ENCODE peak calls at places on chromosomes 11 and 22, in six cellular contexts. F is gastrocnemius medialis, J is tibial artery, D is heart right ventricle, V is OCI-LY7, I is left ventricle myocardium inferior. B is an unnamed sample.

GRCh38 chr22:46054091-46054877 is 77.3 kb upstream of the WNT7B start:
- DNase-seq in D (peak), V (peak), F (peak), I (peak), J (peak), B (peak)

GRCh38 chr11:123100378-123101085 is 38.6 kb upstream of the HSPA8 start:
- DNase-seq in D (no peak), F (no peak), J (no peak), V (no peak), I (no peak), B (peak)

GRCh38 chr22:33789690-33790253 is 130.5 kb downstream of the LARGE1 start:
- DNase-seq in V (no peak), I (no peak), D (no peak), F (no peak), J (no peak), B (no peak)

GRCh38 chr22:39277135-39277607 is 32.4 kb upstream of the PDGFB start:
- DNase-seq in J (no peak), F (peak), V (no peak), I (no peak), D (no peak), B (no peak)

GRCh38 chr11:116955548-116955947 is 118.1 kb upstream of the APOA1 start:
- DNase-seq in D (no peak), J (no peak), I (no peak), F (no peak), V (peak), B (no peak)

GRCh38 chr22:46000081-46001027 is 23.4 kb upstream of the WNT7B start:
- DNase-seq in I (peak), D (no peak), F (no peak), J (no peak), V (no peak), B (no peak)

GRCh38 chr11:117697319-117697718 is 99.7 kb downstream of the DSCAML1 start:
- DNase-seq in J (no peak), D (no peak), F (no peak), V (no peak), I (no peak), B (no peak)

GRCh38 chr22:32695451-32695891 is 106.0 kb upstream of the TIMP3 start:
- DNase-seq in V (no peak), I (no peak), D (no peak), J (no peak), F (no peak), B (no peak)

GRCh38 chr11:58963551-58964075 is 24.3 kb downstream of the GLYATL1 start:
- DNase-seq in V (no peak), J (no peak), D (no peak), F (no peak), I (no peak), B (peak)
- H3K4me3 ChIP-seq in V (no peak), J (no peak), D (no peak), F (no peak), I (peak), B (peak)

GRCh38 chr22:29190915-29191314 is 14.8 kb upstream of the EMID1 start:
- DNase-seq in F (no peak), J (no peak), D (no peak), I (no peak), V (no peak), B (no peak)

GRCh38 chr22:29195964-29196666 is 9.6 kb upstream of the EMID1 start:
- DNase-seq in J (no peak), F (no peak), D (no peak), I (no peak), V (no peak), B (no peak)

GRCh38 chr22:29197096-29197495 is 8.6 kb upstream of the EMID1 start:
- DNase-seq in F (no peak), J (no peak), V (no peak), D (no peak), I (no peak), B (no peak)

GRCh38 chr22:29195118-29195963 is 10.4 kb upstream of the EMID1 start:
- DNase-seq in I (no peak), V (no peak), D (no peak), J (no peak), F (no peak), B (no peak)

GRCh38 chr22:29194269-29194668 is 11.4 kb upstream of the EMID1 start:
- DNase-seq in J (no peak), F (no peak), V (no peak), D (no peak), I (no peak), B (no peak)
- TF ChIP-seq CTCF in J (no peak), F (no peak), V (peak), D (no peak), I (no peak), B (no peak)

DNA sequence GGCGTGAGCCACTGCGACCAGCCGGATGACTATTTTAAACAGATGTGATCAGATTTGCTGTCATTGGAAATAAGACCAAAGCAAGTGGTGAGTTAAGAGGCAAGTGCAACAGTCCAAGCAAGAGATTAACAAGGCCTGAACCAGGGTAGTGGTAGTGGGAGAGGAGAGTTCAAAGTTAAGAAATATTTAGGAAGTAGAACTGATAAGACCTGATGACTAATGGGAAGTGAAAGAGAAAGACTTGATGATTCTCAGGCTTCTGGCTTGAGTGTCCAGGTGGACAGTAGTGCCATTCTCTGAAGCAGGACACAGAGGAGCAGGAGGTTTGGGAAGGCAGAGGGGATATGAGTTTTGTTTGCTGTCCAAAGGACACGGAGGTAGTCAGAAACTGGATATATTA is 7.2 kb downstream of the NDUFC2 start:
- DNase-seq in F (no peak), D (no peak), I (no peak), V (no peak), J (no peak), B (no peak)
- H3K27ac ChIP-seq in F (no peak), D (no peak), I (no peak), V (no peak), J (no peak), B (no peak)

GRCh38 chr11:46122955-46123354 is 1.7 kb upstream of the PHF21A start:
- DNase-seq in J (no peak), V (no peak), I (no peak), D (no peak), F (no peak), B (no peak)
- H3K4me3 ChIP-seq in J (no peak), V (peak), I (peak), D (peak), F (no peak), B (no peak)

DNA sequence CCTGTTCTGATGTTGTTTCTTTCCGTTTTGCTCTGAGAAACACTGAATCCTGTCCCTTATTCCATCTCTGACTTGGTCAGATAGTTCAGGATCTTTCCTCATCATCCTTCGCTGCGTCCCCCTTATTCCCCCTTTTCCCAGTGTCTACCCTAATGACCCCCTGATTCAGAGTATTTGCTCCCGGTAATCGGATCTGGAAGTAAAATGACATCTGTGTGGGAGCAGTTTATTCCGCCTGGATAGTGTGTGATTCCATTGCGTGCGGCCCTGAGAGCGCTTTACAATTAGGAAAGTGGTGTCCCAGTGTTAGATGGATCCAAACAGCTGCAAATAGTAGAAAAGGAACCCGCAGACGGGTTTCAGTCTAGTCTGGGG is 606 bp downstream of the DRG1 start:
- DNase-seq in I (no peak), J (no peak), D (no peak), F (no peak), V (no peak), B (no peak)
- TF ChIP-seq CTCF in I (no peak), J (no peak), D (no peak), F (no peak), V (no peak), B (no peak)

DNA sequence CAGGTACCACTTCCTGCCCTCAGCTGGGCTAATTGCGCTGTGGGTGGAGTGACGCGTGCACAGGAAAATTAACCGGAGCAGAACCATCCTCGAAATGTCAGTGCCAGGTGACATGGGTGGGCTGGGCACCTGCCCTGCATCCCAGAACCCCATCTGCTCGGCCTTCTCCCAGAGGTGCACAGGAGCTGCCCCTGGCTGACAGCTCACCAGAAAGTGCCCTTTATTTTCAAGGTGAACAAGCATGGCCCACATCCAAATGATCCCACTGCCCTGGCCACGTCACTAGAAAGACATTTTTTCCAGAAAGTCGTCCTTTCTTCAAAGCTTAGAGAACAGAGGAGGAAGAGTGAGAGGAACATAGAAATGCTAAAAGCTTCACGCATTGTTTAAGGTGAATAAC is 4.1 kb upstream of the ELFN2 start:
- DNase-seq in F (no peak), D (no peak), J (no peak), V (no peak), I (no peak), B (no peak)
- H3K27ac ChIP-seq in F (no peak), D (no peak), J (no peak), V (no peak), I (no peak), B (no peak)

DNA sequence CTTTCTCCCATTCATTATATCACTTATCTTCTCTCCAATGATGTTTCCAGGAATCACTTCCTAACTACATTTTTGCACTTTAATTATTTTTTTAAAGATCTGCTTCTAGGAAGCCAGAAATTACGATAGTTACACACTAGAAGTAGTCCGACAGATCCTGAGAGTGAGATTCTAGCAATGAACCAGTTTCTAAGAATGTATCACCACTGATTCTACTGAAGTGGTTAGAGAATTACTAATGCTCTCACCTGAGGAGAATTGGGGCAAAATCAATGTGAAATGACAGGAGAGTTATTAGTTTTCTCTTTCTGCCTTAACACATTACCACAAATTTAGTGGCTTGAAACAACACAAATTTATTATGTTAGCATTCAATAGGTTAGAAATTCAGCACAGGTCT is 241.2 kb downstream of the CASP12 start:
- DNase-seq in D (no peak), V (no peak), J (no peak), I (no peak), F (no peak), B (no peak)
- H3K4me3 ChIP-seq in D (no peak), V (no peak), J (no peak), I (no peak), F (no peak), B (no peak)

GRCh38 chr11:60918251-60918940 is 4.4 kb downstream of the TMEM109 start:
- DNase-seq in I (no peak), J (no peak), F (peak), V (no peak), D (no peak), B (no peak)
- TF ChIP-seq CTCF in I (no peak), J (no peak), F (no peak), V (no peak), D (no peak), B (no peak)

GRCh38 chr11:2448661-2449547 is 4.1 kb downstream of the KCNQ1 start:
- DNase-seq in J (no peak), F (no peak), V (no peak), D (no peak), I (no peak), B (no peak)

GRCh38 chr11:2451336-2451735 is 6.5 kb downstream of the KCNQ1 start:
- DNase-seq in J (no peak), D (no peak), V (no peak), I (no peak), F (peak), B (no peak)

GRCh38 chr11:2449548-2450320 is 4.9 kb downstream of the KCNQ1 start:
- DNase-seq in F (no peak), I (no peak), D (no peak), J (no peak), V (no peak), B (peak)

GRCh38 chr11:2451916-2452694 is 7.3 kb downstream of the KCNQ1 start:
- DNase-seq in V (no peak), I (no peak), D (no peak), F (peak), J (no peak), B (no peak)

GRCh38 chr11:2450321-2451041 is 5.7 kb downstream of the KCNQ1 start:
- DNase-seq in J (no peak), F (no peak), D (no peak), I (no peak), V (no peak), B (no peak)
- H3K27ac ChIP-seq in J (no peak), F (no peak), D (no peak), I (no peak), V (no peak), B (no peak)